ENCODE peak calls at places on chromosomes 11 and 22, in four cellular contexts. One of them, this sample, is unnamed. For H3K9me3, the result is how much of the 10 kb centered on the place peaks cover.

GRCh38 chr11:68324241-68324640 is 11.8 kb downstream of the LRP5 start:
- DNase-seq in aorta: no peak
- DNase-seq in OCI-LY7: no peak
- DNase-seq in neuronal stem cell: no peak
- DNase-seq in this sample: no peak

GRCh38 chr11:65293909-65294381 is 20.7 kb upstream of the CDC42EP2 start:
- DNase-seq in neuronal stem cell: no peak
- DNase-seq in OCI-LY7: no peak
- DNase-seq in aorta: peak
- DNase-seq in this sample: peak

GRCh38 chr11:2482745-2483144 is 37.9 kb downstream of the KCNQ1 start:
- DNase-seq in neuronal stem cell: no peak
- DNase-seq in OCI-LY7: no peak
- DNase-seq in aorta: no peak
- DNase-seq in this sample: no peak

GRCh38 chr11:70912226-70912840 is 340.0 kb downstream of the SHANK2 start:
- DNase-seq in aorta: peak
- DNase-seq in OCI-LY7: no peak
- DNase-seq in neuronal stem cell: no peak
- DNase-seq in this sample: no peak

GRCh38 chr11:110737591-110737990 is 25.4 kb upstream of the ARHGAP20 start:
- DNase-seq in OCI-LY7: no peak
- DNase-seq in neuronal stem cell: no peak
- DNase-seq in aorta: no peak
- DNase-seq in this sample: no peak

GRCh38 chr22:17922925-17923898 is 101.1 kb downstream of the MICAL3 start:
- DNase-seq in neuronal stem cell: no peak
- DNase-seq in aorta: no peak
- DNase-seq in OCI-LY7: no peak
- DNase-seq in this sample: peak

GRCh38 chr11:41536001-41536568 is 76.6 kb upstream of the LRRC4C start:
- DNase-seq in aorta: no peak
- DNase-seq in OCI-LY7: no peak
- DNase-seq in neuronal stem cell: no peak
- DNase-seq in this sample: no peak

GRCh38 chr11:95556342-95557151 is 233.0 kb downstream of the FAM76B start:
- DNase-seq in OCI-LY7: no peak
- DNase-seq in neuronal stem cell: peak
- DNase-seq in aorta: no peak
- DNase-seq in this sample: no peak

GRCh38 chr11:12121504-12121903 is 11.1 kb downstream of the MICAL2 start:
- DNase-seq in neuronal stem cell: no peak
- DNase-seq in OCI-LY7: no peak
- DNase-seq in aorta: no peak
- DNase-seq in this sample: peak

GRCh38 chr22:42939941-42940653 is 74.9 kb downstream of the PACSIN2 start:
- DNase-seq in aorta: peak
- DNase-seq in OCI-LY7: no peak
- DNase-seq in neuronal stem cell: no peak
- DNase-seq in this sample: no peak

GRCh38 chr11:78539566-78539965 is 35.1 kb downstream of the NARS2 start:
- DNase-seq in neuronal stem cell: no peak
- DNase-seq in OCI-LY7: no peak
- DNase-seq in aorta: no peak
- DNase-seq in this sample: no peak

GRCh38 chr22:38504731-38505594 is 1.1 kb downstream of the DDX17 start:
- DNase-seq in OCI-LY7: peak
- DNase-seq in aorta: peak
- DNase-seq in neuronal stem cell: peak
- DNase-seq in this sample: peak

GRCh38 chr11:59801981-59802638 is 8.5 kb downstream of the MRPL16 start:
- DNase-seq in neuronal stem cell: peak
- DNase-seq in OCI-LY7: no peak
- DNase-seq in aorta: no peak
- DNase-seq in this sample: no peak

GRCh38 chr11:67780056-67780455 is 105.6 kb upstream of the ALDH3B2 start:
- DNase-seq in aorta: no peak
- DNase-seq in neuronal stem cell: no peak
- DNase-seq in OCI-LY7: no peak
- DNase-seq in this sample: no peak

GRCh38 chr11:35274909-35275807 is 136.2 kb downstream of the CD44 start:
- DNase-seq in neuronal stem cell: no peak
- DNase-seq in aorta: peak
- DNase-seq in OCI-LY7: no peak
- DNase-seq in this sample: no peak

GRCh38 chr11:125154380-125155099 is 10.0 kb upstream of the PKNOX2 start:
- DNase-seq in OCI-LY7: no peak
- DNase-seq in neuronal stem cell: no peak
- DNase-seq in aorta: peak
- DNase-seq in this sample: no peak

GRCh38 chr11:61769169-61769920 is 16.9 kb downstream of the MYRF start:
- DNase-seq in neuronal stem cell: no peak
- DNase-seq in aorta: no peak
- DNase-seq in OCI-LY7: no peak
- DNase-seq in this sample: no peak

GRCh38 chr22:34403667-34404066 is 483.4 kb upstream of the LARGE1 start:
- DNase-seq in OCI-LY7: no peak
- DNase-seq in aorta: no peak
- DNase-seq in neuronal stem cell: no peak
- DNase-seq in this sample: no peak

GRCh38 chr11:35918716-35919115 is 25.1 kb upstream of the LDLRAD3 start:
- DNase-seq in neuronal stem cell: peak
- DNase-seq in aorta: no peak
- DNase-seq in OCI-LY7: no peak
- DNase-seq in this sample: peak

DNA sequence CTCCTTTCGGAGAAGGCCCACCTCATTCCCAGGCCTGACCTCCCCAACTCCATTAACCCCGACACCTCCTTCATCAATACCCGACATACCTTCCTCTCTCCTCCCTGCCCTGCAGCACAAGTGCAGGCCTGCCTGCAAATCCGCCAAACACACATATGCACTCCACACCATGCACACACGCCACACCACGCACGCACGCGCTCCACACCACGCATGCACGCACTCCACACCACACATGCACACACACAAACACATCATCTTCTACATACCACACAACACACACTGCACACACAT is 629.6 kb downstream of the TBC1D22A start:
- DNase-seq in aorta: peak
- DNase-seq in OCI-LY7: no peak
- DNase-seq in neuronal stem cell: no peak
- DNase-seq in this sample: no peak
- H3K9me3 ChIP-seq in aorta: under half
- H3K9me3 ChIP-seq in OCI-LY7: under half
- H3K9me3 ChIP-seq in neuronal stem cell: under half
- H3K9me3 ChIP-seq in this sample: under half

GRCh38 chr11:74535371-74536118 is 42.0 kb upstream of the LIPT2 start:
- DNase-seq in neuronal stem cell: no peak
- DNase-seq in aorta: no peak
- DNase-seq in OCI-LY7: no peak
- DNase-seq in this sample: no peak
- H3K27ac ChIP-seq in neuronal stem cell: no peak
- H3K27ac ChIP-seq in aorta: no peak
- H3K27ac ChIP-seq in OCI-LY7: no peak
- H3K27ac ChIP-seq in this sample: no peak

DNA sequence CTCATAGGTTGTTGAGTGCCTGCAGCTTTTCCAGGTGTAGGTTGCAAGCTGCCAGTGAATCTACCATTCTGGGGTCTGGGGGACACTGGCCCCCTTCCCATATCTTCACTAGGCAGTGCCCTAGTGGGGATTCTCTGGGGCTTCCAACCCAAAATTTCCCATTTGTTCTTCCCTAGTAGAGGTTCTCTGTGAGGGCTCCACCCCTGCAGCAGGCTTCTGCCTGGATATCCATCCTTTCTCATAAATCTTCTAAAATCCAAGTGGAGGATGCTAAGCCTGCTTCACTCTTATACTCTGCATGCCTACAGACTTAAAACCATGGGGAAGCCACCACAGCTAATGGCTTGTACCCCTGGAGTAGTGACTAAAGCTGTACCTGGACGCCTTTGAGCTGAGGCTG is 33.4 kb downstream of the ANO3 start:
- DNase-seq in OCI-LY7: no peak
- DNase-seq in neuronal stem cell: no peak
- DNase-seq in aorta: no peak
- DNase-seq in this sample: no peak
- H3K9me3 ChIP-seq in OCI-LY7: under half
- H3K9me3 ChIP-seq in neuronal stem cell: under half
- H3K9me3 ChIP-seq in aorta: under half
- H3K9me3 ChIP-seq in this sample: under half

GRCh38 chr22:49948573-49948957 is 12.0 kb upstream of the PIM3 start:
- DNase-seq in aorta: no peak
- DNase-seq in OCI-LY7: no peak
- DNase-seq in neuronal stem cell: no peak
- DNase-seq in this sample: no peak

GRCh38 chr22:49946612-49947295 is 13.8 kb upstream of the PIM3 start:
- DNase-seq in neuronal stem cell: no peak
- DNase-seq in OCI-LY7: no peak
- DNase-seq in aorta: no peak
- DNase-seq in this sample: peak

GRCh38 chr22:49948116-49948515 is 12.5 kb upstream of the PIM3 start:
- DNase-seq in OCI-LY7: no peak
- DNase-seq in aorta: no peak
- DNase-seq in neuronal stem cell: no peak
- DNase-seq in this sample: no peak

GRCh38 chr22:49948958-49949913 is 11.3 kb upstream of the PIM3 start:
- DNase-seq in aorta: no peak
- DNase-seq in OCI-LY7: no peak
- DNase-seq in neuronal stem cell: no peak
- DNase-seq in this sample: peak

DNA sequence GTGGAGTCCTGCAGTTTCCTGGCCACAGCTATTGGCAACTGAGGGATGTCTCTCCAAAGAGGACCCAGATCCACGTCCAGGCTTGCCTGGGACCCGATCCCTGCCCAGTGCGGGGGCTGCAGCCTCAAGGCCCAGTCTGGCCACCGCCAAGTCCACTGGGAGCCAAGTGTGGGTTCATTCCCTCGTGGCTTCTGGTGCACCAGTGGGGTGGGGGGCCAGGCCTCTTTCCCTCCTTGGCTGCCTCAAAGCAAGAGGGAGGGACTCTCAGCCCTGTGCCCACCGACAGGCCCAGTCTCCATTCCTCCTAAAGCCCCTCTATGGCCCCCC is 13.3 kb upstream of the PIM3 start:
- DNase-seq in aorta: no peak
- DNase-seq in neuronal stem cell: no peak
- DNase-seq in OCI-LY7: no peak
- DNase-seq in this sample: no peak
- H3K27ac ChIP-seq in aorta: no peak
- H3K27ac ChIP-seq in neuronal stem cell: no peak
- H3K27ac ChIP-seq in OCI-LY7: no peak
- H3K27ac ChIP-seq in this sample: peak

DNA sequence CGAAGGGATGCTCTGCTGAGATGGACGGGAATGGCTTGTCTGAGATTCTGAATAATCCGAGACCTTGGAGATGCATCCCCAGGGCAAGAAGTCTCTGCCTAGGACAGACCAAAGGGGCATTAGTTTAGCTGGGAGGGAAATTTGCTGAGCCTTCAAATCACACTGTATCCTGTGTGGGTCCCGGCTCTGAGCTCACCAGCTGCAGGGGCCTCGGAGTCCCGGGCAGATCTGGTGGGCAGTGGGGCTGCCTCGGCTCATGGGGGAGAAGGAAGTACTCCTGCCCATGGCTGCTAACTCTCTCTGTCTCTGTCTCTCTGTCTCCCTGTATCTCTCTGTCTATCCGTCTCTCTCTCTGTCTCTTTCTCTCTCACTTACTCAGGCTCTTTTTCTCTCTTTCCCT is 522.4 kb downstream of the TBC1D22A start:
- DNase-seq in aorta: no peak
- DNase-seq in OCI-LY7: no peak
- DNase-seq in neuronal stem cell: no peak
- DNase-seq in this sample: no peak
- H3K9me3 ChIP-seq in aorta: under half
- H3K9me3 ChIP-seq in OCI-LY7: under half
- H3K9me3 ChIP-seq in neuronal stem cell: under half
- H3K9me3 ChIP-seq in this sample: under half

DNA sequence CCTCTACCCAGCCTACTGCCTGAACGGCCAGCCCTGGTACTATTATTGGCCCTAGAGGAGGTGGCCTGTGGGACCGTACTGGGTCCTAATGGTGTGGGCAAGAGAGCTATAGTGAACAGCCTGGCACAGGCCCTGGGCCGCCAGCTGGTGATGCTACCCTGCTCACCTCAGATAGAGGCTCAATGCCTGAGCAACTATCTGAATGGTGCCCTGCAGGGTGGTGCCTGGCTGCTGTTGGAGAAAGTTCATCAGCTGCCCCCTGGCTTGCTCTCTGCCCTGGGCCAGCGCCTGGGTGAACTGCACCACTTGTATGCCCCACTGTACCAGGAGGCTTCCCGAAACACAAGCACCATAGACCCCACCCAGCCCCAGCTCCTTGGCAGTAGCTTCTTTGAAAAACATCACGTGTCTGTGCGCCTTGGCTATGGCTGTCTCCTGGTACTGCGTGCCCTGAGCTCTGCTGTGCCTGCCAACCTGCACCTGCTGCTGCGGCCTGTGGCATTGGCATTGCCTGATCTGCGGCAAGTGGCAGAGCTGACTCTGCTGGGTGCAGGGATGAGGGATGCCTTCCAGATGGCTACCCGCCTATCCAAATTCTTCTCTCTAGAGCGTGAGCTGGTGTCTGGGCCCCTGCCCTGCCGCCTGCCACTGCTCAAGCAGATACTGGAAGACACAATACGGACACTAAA is 49.0 kb downstream of the DNHD1 start:
- DNase-seq in aorta: peak
- DNase-seq in neuronal stem cell: no peak
- DNase-seq in OCI-LY7: no peak
- DNase-seq in this sample: no peak
- H3K27ac ChIP-seq in aorta: no peak
- H3K27ac ChIP-seq in neuronal stem cell: no peak
- H3K27ac ChIP-seq in OCI-LY7: no peak
- H3K27ac ChIP-seq in this sample: no peak

GRCh38 chr11:48305923-48306322 is at the start of gene OR4S1:
- DNase-seq in aorta: no peak
- DNase-seq in neuronal stem cell: no peak
- DNase-seq in OCI-LY7: no peak
- DNase-seq in this sample: no peak

DNA sequence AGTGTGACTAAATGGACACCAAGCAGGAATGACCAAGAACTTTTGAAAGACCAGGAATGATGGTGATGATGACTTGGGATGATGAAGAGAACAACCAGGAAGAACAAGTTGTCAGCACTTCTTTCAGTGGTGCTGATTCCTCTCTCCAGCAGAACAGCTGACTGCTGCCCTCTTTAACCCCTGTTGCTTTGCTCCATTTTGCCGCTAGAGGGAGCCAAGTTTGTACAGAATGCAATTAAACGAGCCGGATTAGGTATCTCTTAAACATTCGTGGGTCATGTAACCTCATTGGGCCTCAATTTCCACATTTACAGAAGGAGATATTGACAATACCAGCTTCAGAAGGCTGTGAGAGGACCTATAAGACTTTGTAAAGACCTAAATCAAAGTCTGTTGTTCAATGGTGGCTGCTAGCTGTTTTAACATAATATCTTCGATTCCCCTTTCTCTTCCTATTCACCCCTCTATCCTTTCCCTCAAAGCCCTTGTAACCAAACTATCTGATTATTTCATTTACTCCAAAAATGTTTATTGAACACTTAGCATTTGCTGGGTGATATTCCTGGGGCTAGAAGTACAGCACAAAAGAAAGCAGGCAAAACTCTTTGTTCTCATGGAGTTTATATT is 1.9 kb downstream of the OR4S1 start:
- DNase-seq in aorta: no peak
- DNase-seq in neuronal stem cell: peak
- DNase-seq in OCI-LY7: peak
- DNase-seq in this sample: peak
- H3K9me3 ChIP-seq in aorta: under half
- H3K9me3 ChIP-seq in neuronal stem cell: under half
- H3K9me3 ChIP-seq in OCI-LY7: under half
- H3K9me3 ChIP-seq in this sample: under half

This sample was measured in SJCRH30.